ENCODE peak calls at places on chromosomes 13 and 19, in five cellular contexts. Q is colonic mucosa; D is IMR-90; T is cardiac muscle cell; C is CD8-positive, alpha-beta T cell. V is an unnamed sample. For H3K9me3, the result is how much of the 10 kb centered on the place peaks cover.

GRCh38 chr13:103236213-103236612 is 170.0 kb upstream of the SLC10A2 start:
- DNase-seq in Q (no peak), D (no peak), T (no peak), C (no peak), V (no peak)

GRCh38 chr19:48506138-48506733 is 5.4 kb downstream of the LMTK3 start:
- DNase-seq in Q (no peak), D (peak), T (no peak), C (peak), V (no peak)

GRCh38 chr19:51462681-51463080 is 4.4 kb upstream of the SIGLEC8 start:
- DNase-seq in Q (no peak), D (no peak), T (no peak), C (no peak), V (no peak)

GRCh38 chr19:6802336-6803035 is 30.0 kb downstream of the VAV1 start:
- DNase-seq in Q (peak), D (no peak), T (no peak), C (peak), V (peak)

GRCh38 chr19:7607874-7608560 is 12.4 kb downstream of the CAMSAP3 start:
- DNase-seq in Q (no peak), D (no peak), T (no peak), C (no peak), V (no peak)

GRCh38 chr13:26558912-26559485 is 1.5 kb downstream of the WASF3 start:
- DNase-seq in Q (no peak), D (no peak), T (peak), C (no peak), V (no peak)

GRCh38 chr19:42397315-42398166 is 7.4 kb upstream of the CNFN start:
- DNase-seq in Q (peak), D (no peak), T (no peak), C (no peak), V (no peak)

GRCh38 chr19:4376991-4377781 is 23.2 kb downstream of the SH3GL1 start:
- DNase-seq in Q (no peak), D (peak), T (no peak), C (no peak), V (no peak)

GRCh38 chr19:48176226-48176625 is 5.7 kb downstream of the ZSWIM9 start:
- DNase-seq in Q (no peak), D (no peak), T (no peak), C (no peak), V (no peak)

GRCh38 chr19:29478578-29479565 is 46.9 kb upstream of the VSTM2B start:
- DNase-seq in Q (no peak), D (no peak), T (peak), C (peak), V (no peak)

GRCh38 chr13:96816261-96816660 is 178.0 kb downstream of the OXGR1 start:
- DNase-seq in Q (no peak), D (no peak), T (no peak), C (no peak), V (no peak)

GRCh38 chr19:48480476-48481190 is 11.5 kb downstream of the CYTH2 start:
- DNase-seq in Q (peak), D (no peak), T (no peak), C (peak), V (peak)

GRCh38 chr19:3516675-3517207 is 10.6 kb downstream of the FZR1 start:
- DNase-seq in Q (peak), D (no peak), T (no peak), C (peak), V (no peak)

GRCh38 chr13:114007566-114007965 is 33.7 kb upstream of the C13orf46 start:
- DNase-seq in Q (no peak), D (no peak), T (no peak), C (no peak), V (no peak)

GRCh38 chr19:35211545-35212230 is 16.9 kb downstream of the FAM187B start:
- DNase-seq in Q (peak), D (no peak), T (no peak), C (peak), V (peak)

GRCh38 chr13:110521296-110521680 is 40.2 kb downstream of the RAB20 start:
- DNase-seq in Q (no peak), D (no peak), T (no peak), C (no peak), V (no peak)

GRCh38 chr13:50732712-50733111 is 110.8 kb downstream of the DLEU7 start:
- DNase-seq in Q (no peak), D (peak), T (no peak), C (no peak), V (no peak)

GRCh38 chr19:10408511-10409291 is 5.4 kb upstream of the CDC37 start:
- DNase-seq in Q (no peak), D (no peak), T (no peak), C (peak), V (no peak)

GRCh38 chr19:39843919-39844793 is 2.0 kb downstream of the FBL start:
- DNase-seq in Q (no peak), D (peak), T (peak), C (no peak), V (no peak)

GRCh38 chr13:40348096-40348679 is 318.3 kb downstream of the FOXO1 start:
- DNase-seq in Q (no peak), D (no peak), T (no peak), C (peak), V (no peak)

GRCh38 chr13:113129480-113129879 is 6.9 kb downstream of the F10 start:
- DNase-seq in Q (no peak), D (no peak), T (no peak), C (no peak), V (no peak)

GRCh38 chr13:89822467-89822866 is 1525.0 kb upstream of the MIR17HG start:
- DNase-seq in Q (no peak), D (no peak), T (no peak), C (no peak), V (no peak)

GRCh38 chr13:28537149-28537548 is 42.2 kb upstream of the FLT1 start:
- DNase-seq in Q (no peak), D (no peak), T (no peak), C (no peak), V (no peak)

GRCh38 chr13:21309542-21310172 is 133.2 kb downstream of the MRPL57 start:
- DNase-seq in Q (no peak), D (no peak), T (no peak), C (no peak), V (no peak)

GRCh38 chr13:93316848-93317247 is 90.2 kb downstream of the GPC6 start:
- DNase-seq in Q (no peak), D (no peak), T (no peak), C (no peak), V (no peak)

GRCh38 chr19:4510435-4511255 is 7.6 kb downstream of the PLIN4 start:
- DNase-seq in Q (no peak), D (no peak), T (no peak), C (no peak), V (no peak)

GRCh38 chr19:38678217-38678890 is 30.9 kb downstream of the ACTN4 start:
- DNase-seq in Q (no peak), D (no peak), T (no peak), C (no peak), V (no peak)

GRCh38 chr19:33249740-33250366 is 24.2 kb upstream of the SLC7A10 start:
- DNase-seq in Q (no peak), D (no peak), T (no peak), C (no peak), V (no peak)

GRCh38 chr19:32708457-32708856 is 11.1 kb upstream of the TDRD12 start:
- DNase-seq in Q (no peak), D (no peak), T (no peak), C (no peak), V (no peak)

GRCh38 chr13:49649963-49650312 is 21.6 kb downstream of the ARL11 start:
- DNase-seq in Q (no peak), D (peak), T (no peak), C (no peak), V (no peak)

DNA sequence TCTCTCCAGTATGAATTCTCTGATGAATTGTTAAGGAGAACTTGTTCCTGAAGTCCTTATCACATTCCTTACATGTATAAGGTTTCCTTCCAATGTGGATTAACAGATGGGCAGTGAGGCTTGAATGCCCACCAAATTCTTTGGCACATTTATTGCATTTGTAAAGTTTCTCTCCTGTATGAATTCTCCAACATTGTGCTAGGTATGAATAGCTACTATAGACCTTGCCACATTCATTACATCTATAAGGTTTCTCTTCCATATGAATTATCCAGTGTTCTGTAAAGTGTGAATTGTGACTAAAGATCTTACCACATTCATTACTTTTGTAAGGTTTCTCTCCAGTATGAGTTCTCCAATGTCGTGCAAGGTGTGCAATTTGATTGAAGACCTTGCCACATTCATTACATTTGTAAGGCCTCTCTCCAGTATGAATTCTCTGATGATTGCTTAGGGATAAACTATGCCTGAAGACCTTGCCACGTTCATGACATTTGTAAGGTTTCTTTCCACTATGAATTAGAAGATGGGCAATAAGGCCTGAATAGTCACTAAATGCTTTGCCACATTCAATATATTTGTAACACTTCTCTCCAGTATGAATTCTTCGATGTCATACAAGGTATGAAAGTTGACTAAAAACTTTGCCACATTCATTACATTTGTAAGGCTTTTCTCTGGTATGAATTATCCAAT is 20.4 kb downstream of the ZNF578 start:
- DNase-seq in Q (no peak), D (no peak), T (no peak), C (no peak), V (no peak)
- H3K9me3 ChIP-seq in Q (under half), D (half or more), T (under half), C (half or more), V (under half)

GRCh38 chr19:15050639-15051038 is 1.4 kb downstream of the CASP14 start:
- DNase-seq in Q (no peak), D (no peak), T (no peak), C (no peak), V (no peak)
- H3K9me3 ChIP-seq in Q (under half), D (under half), T (under half), C (under half), V (under half)

DNA sequence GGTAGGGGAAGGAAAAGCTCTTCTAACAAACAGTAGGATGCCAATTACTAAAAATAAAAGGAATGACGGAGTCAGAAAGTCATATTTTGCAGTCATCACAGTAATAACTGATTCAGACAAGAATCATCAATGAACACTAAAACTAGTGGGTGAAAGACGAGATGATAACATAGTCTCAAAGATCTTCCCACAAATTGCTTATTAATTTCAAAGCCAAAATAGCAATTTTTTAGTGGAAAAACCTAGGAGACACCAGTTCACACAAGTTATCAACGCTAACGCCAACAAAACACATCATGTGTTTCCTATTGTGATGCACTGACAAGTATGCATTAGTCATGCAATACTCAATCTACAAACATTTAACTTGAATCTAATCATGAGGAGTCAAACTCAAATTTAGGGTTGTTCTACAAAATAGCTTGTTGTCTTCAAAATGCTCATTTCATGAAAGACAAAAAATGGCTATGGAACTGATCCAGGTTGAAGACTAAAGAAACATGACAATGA is 18.6 kb downstream of the ZNF233 start:
- DNase-seq in Q (no peak), D (peak), T (no peak), C (no peak), V (no peak)
- H3K9me3 ChIP-seq in Q (under half), D (under half), T (under half), C (under half), V (under half)

GRCh38 chr13:36875431-36875830 is 44.6 kb downstream of the SMAD9 start:
- DNase-seq in Q (no peak), D (peak), T (no peak), C (no peak), V (no peak)

GRCh38 chr13:36879218-36879938 is 40.7 kb downstream of the SMAD9 start:
- DNase-seq in Q (no peak), D (no peak), T (no peak), C (no peak), V (no peak)

GRCh38 chr13:36872621-36873020 is 47.4 kb downstream of the SMAD9 start:
- DNase-seq in Q (peak), D (no peak), T (no peak), C (no peak), V (no peak)

GRCh38 chr13:36880961-36881360 is 39.1 kb downstream of the SMAD9 start:
- DNase-seq in Q (no peak), D (peak), T (no peak), C (no peak), V (no peak)

GRCh38 chr13:36875955-36876354 is 44.1 kb downstream of the SMAD9 start:
- DNase-seq in Q (no peak), D (no peak), T (no peak), C (no peak), V (no peak)
- H3K9me3 ChIP-seq in Q (under half), D (under half), T (under half), C (under half), V (under half)

V was measured in T-helper 17 cell.